ENCODE peak calls at places on chromosomes 1 and 21, in five cellular contexts. Y is uterus; S is astrocyte; M is naive thymus-derived CD4-positive, alpha-beta T cell; K is right cardiac atrium. I is an unnamed sample.

GRCh38 chr1:16351994-16352841 is at the start of gene FBXO42:
- DNase-seq in Y (peak), S (peak), M (peak), K (peak), I (peak)

GRCh38 chr21:38679531-38679930 is 126.2 kb upstream of the ETS2 start:
- DNase-seq in Y (no peak), S (peak), M (no peak), K (no peak), I (no peak)

GRCh38 chr1:180640531-180640949 is 8.7 kb downstream of the XPR1 start:
- DNase-seq in Y (no peak), S (no peak), M (no peak), K (no peak), I (no peak)

GRCh38 chr1:7427066-7427465 is 344.0 kb upstream of the VAMP3 start:
- DNase-seq in Y (no peak), S (peak), M (no peak), K (no peak), I (no peak)

GRCh38 chr1:161440312-161440894 is 64.9 kb upstream of the FCGR2A start:
- DNase-seq in Y (peak), S (peak), M (no peak), K (peak), I (peak)

GRCh38 chr1:119298687-119299086 is 69.9 kb upstream of the HAO2 start:
- DNase-seq in Y (no peak), S (peak), M (no peak), K (no peak), I (no peak)

GRCh38 chr1:48493970-48494769 is 22.2 kb upstream of the SPATA6 start:
- DNase-seq in Y (no peak), S (peak), M (no peak), K (no peak), I (no peak)

GRCh38 chr1:243620096-243620495 is 229.9 kb downstream of the AKT3 start:
- DNase-seq in Y (no peak), S (no peak), M (no peak), K (no peak), I (no peak)

GRCh38 chr1:84851839-84852238 is 41.2 kb downstream of the LPAR3 start:
- DNase-seq in Y (no peak), S (peak), M (no peak), K (no peak), I (no peak)

GRCh38 chr1:201020647-201021332 is 2.7 kb downstream of the KIF21B start:
- DNase-seq in Y (no peak), S (no peak), M (no peak), K (peak), I (peak)

GRCh38 chr1:219066631-219067349 is 106.9 kb upstream of the LYPLAL1 start:
- DNase-seq in Y (peak), S (peak), M (no peak), K (no peak), I (no peak)

DNA sequence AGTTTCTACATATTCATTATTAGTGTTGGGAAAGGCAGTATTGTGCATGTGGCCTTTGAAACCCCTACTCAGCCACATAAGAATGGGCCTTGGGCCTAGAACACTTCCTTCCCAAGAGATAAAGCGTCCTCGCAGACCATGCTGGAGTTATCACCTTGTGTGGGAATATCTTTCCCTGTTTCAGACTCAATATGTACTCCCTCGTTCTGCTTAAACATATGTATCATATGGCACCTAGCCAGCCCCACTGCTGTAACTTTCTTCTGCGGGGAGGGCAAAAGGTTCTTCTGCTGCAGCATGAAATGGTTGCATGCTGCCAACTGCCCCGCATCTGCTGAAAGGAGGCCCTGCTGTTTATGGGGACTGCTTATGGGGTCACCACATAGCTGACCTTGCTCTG is 92.0 kb downstream of the CRB1 start:
- DNase-seq in Y (no peak), S (no peak), M (no peak), K (no peak), I (no peak)
- H3K27ac ChIP-seq in Y (no peak), S (no peak), M (no peak), K (no peak), I (no peak)

GRCh38 chr1:9344426-9345200 is 51.9 kb downstream of the SPSB1 start:
- DNase-seq in Y (no peak), S (no peak), M (no peak), K (peak), I (no peak)
- H3K27ac ChIP-seq in Y (no peak), S (no peak), M (no peak), K (no peak), I (no peak)

GRCh38 chr1:92768915-92769314 is 16.0 kb downstream of the EVI5 start:
- DNase-seq in Y (no peak), S (no peak), M (no peak), K (no peak), I (no peak)

GRCh38 chr1:92778371-92778770 is 6.5 kb downstream of the EVI5 start:
- DNase-seq in Y (no peak), S (no peak), M (no peak), K (no peak), I (no peak)

GRCh38 chr1:92769856-92770255 is 15.1 kb downstream of the EVI5 start:
- DNase-seq in Y (no peak), S (no peak), M (no peak), K (no peak), I (no peak)

GRCh38 chr1:92774407-92774806 is 10.5 kb downstream of the EVI5 start:
- DNase-seq in Y (no peak), S (no peak), M (no peak), K (no peak), I (no peak)
- H3K27ac ChIP-seq in Y (no peak), S (no peak), M (no peak), K (no peak), I (no peak)

DNA sequence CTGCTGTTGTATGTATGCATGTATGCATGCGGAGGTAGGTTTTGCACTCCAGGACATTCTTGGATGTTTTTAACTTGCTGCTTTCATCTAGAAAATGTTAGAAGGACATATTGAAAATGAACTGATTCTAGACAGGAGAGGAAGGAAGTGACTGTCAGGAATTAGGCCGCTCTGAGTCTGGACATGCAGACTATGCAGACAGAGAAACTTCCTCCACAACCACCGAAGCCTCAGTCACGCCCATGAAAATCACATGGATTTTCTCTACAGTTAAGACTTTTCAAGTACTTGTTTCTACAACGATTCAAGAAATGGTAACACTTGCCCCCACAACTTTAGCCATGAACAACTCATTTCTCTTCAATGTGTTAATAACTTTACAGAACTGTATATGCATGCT is 211.1 kb downstream of the SMYD3 start:
- DNase-seq in Y (no peak), S (no peak), M (no peak), K (no peak), I (peak)
- H3K27ac ChIP-seq in Y (no peak), S (no peak), M (no peak), K (no peak), I (no peak)

I was measured in HL-60.